ENCODE peak calls at places on chromosomes 6 and 20, in seven cellular contexts. F, P, O, E, I, V and D are unnamed samples.

GRCh38 chr20:20824924-20825584 is 112.6 kb upstream of the RALGAPA2 start:
- DNase-seq in F (peak; percentile 27), P (peak; percentile 69), O (peak; percentile 71), E (no peak), I (peak; percentile 79), V (no peak), D (peak; percentile 17)

GRCh38 chr6:146847426-146847825 is 248.7 kb downstream of the ADGB start:
- DNase-seq in F (no peak), P (no peak), O (no peak), E (no peak), I (no peak), V (no peak), D (no peak)

GRCh38 chr20:46219920-46220319 is 88.4 kb downstream of the CDH22 start:
- DNase-seq in F (no peak), P (no peak), O (no peak), E (no peak), I (no peak), V (no peak), D (no peak)

GRCh38 chr20:18304618-18305017 is 16.3 kb downstream of the ZNF133 start:
- DNase-seq in F (no peak), P (no peak), O (no peak), E (no peak), I (no peak), V (no peak), D (no peak)

GRCh38 chr6:41442800-41443501 is 103.2 kb upstream of the FOXP4 start:
- DNase-seq in F (no peak), P (peak; percentile 92), O (peak; percentile 89), E (peak; percentile 50), I (peak; percentile 80), V (no peak), D (no peak)

GRCh38 chr6:53014034-53014433 is 18.9 kb upstream of the GSTA4 start:
- DNase-seq in F (no peak), P (no peak), O (no peak), E (no peak), I (no peak), V (no peak), D (no peak)

GRCh38 chr20:17059465-17059864 is 167.4 kb upstream of the PCSK2 start:
- DNase-seq in F (no peak), P (no peak), O (no peak), E (no peak), I (no peak), V (no peak), D (no peak)

GRCh38 chr6:148761532-148761951 is 14.7 kb downstream of the UST start:
- DNase-seq in F (peak; percentile 35), P (peak; percentile 13), O (no peak), E (no peak), I (peak; percentile 52), V (peak; percentile 80), D (peak; percentile 54)

GRCh38 chr6:42125663-42126062 is 16.8 kb downstream of the C6orf132 start:
- DNase-seq in F (no peak), P (no peak), O (no peak), E (no peak), I (no peak), V (no peak), D (no peak)

GRCh38 chr6:26199057-26199772 is 112.0 kb downstream of the HFE start:
- DNase-seq in F (peak; percentile 94), P (peak; percentile 87), O (peak; percentile 75), E (no peak), I (peak; percentile 65), V (peak; percentile 79), D (peak; percentile 58)

GRCh38 chr20:48198951-48199431 is 413.7 kb upstream of the SULF2 start:
- DNase-seq in F (no peak), P (no peak), O (no peak), E (no peak), I (peak; percentile 8), V (no peak), D (no peak)

GRCh38 chr20:63627129-63627699 is 313 bp upstream of the GMEB2 start:
- DNase-seq in F (peak; percentile 97), P (peak; percentile 97), O (peak; percentile 91), E (peak; percentile 90), I (peak; percentile 98), V (peak; percentile 92), D (peak; percentile 91)

GRCh38 chr6:5107332-5107731 is 22.2 kb downstream of the PPP1R3G start:
- DNase-seq in F (no peak), P (no peak), O (no peak), E (no peak), I (no peak), V (no peak), D (no peak)

GRCh38 chr6:109055771-109056235 is 38.8 kb downstream of the SESN1 start:
- DNase-seq in F (no peak), P (no peak), O (no peak), E (no peak), I (no peak), V (no peak), D (no peak)

GRCh38 chr6:77620290-77620882 is 32.5 kb upstream of the MEI4 start:
- DNase-seq in F (no peak), P (peak; percentile 28), O (peak; percentile 33), E (no peak), I (no peak), V (no peak), D (no peak)

GRCh38 chr6:36241728-36242127 is 28.1 kb upstream of the PNPLA1 start:
- DNase-seq in F (no peak), P (no peak), O (no peak), E (no peak), I (no peak), V (no peak), D (no peak)

GRCh38 chr20:44071057-44071456 is 115.9 kb downstream of the JPH2 start:
- DNase-seq in F (no peak), P (no peak), O (no peak), E (no peak), I (no peak), V (no peak), D (no peak)

GRCh38 chr6:43491750-43492661 is 14.6 kb downstream of the TJAP1 start:
- DNase-seq in F (no peak), P (no peak), O (no peak), E (peak; percentile 80), I (peak; percentile 95), V (no peak), D (no peak)

GRCh38 chr20:8854566-8854965 is 214.3 kb upstream of the PLCB4 start:
- DNase-seq in F (no peak), P (peak; percentile 5), O (no peak), E (no peak), I (peak; percentile 76), V (no peak), D (no peak)

GRCh38 chr20:21557246-21557982 is 43.5 kb upstream of the NKX2-2 start:
- DNase-seq in F (peak; percentile 66), P (no peak), O (no peak), E (no peak), I (no peak), V (peak; percentile 70), D (peak; percentile 4)

GRCh38 chr6:129402244-129402643 is 307.7 kb downstream of the ARHGAP18 start:
- DNase-seq in F (no peak), P (no peak), O (no peak), E (no peak), I (no peak), V (no peak), D (no peak)

GRCh38 chr20:41395669-41396664 is 29.3 kb upstream of the EMILIN3 start:
- DNase-seq in F (no peak), P (no peak), O (peak; percentile 55), E (no peak), I (no peak), V (no peak), D (no peak)

GRCh38 chr6:53598584-53598983 is 53.7 kb upstream of the GCLC start:
- DNase-seq in F (no peak), P (peak; percentile 18), O (no peak), E (no peak), I (no peak), V (no peak), D (no peak)

GRCh38 chr6:43054206-43054943 is 724 bp upstream of the CUL7 start:
- DNase-seq in F (no peak), P (no peak), O (peak; percentile 36), E (no peak), I (no peak), V (no peak), D (no peak)

GRCh38 chr6:170316071-170316470 is 9.5 kb downstream of the FAM120B start:
- DNase-seq in F (no peak), P (no peak), O (no peak), E (no peak), I (no peak), V (no peak), D (no peak)
- H3K4me1 ChIP-seq in F (peaks cover 4% of the 10 kb centered on the region), P (peaks cover 20% of the 10 kb centered on the region), O (peaks cover 5% of the 10 kb centered on the region), E (no peaks in the 10 kb centered on the region), I (peaks cover 45% of the 10 kb centered on the region), V (peaks cover 21% of the 10 kb centered on the region), D (no peaks in the 10 kb centered on the region)

DNA sequence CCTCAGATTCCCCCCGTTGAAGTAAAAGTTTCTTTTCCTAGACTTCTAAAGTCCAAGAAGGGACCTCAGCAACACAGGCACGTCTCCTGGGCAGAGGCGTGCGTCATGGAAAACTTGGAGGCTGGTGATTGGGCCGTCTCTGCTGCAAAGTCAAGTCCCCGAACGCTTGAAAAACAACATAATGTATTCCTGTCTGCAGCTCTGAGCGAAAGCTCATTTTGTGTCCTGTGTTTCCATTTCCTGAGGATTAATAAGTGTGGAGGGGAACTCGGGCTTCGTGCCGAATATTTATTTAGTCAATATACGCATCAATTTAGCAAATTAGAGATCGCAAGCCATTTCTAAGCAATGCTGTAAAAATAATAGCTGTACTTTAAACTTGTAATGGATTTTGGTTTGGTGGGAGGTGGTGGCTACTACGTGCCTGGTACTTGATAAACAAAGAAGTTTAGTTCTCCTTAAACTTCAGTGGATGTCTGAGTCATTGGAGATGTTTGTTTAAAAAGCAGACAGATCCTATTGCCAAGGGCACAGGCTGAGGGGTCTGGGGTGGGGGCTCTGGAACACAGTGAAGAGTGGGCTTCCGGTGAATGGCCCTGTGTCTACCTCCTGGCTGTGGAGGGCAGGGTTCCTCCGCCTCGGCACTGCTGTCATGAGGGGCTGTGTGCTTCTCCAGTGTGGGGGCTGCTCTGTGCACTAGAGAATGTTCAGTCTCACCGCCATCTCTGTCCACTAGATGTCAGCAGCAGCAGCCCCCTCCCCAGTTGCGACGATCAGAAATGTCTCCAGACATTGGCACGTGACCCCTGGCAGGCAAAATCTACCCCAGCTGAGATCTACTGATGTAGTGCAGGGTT is 21.8 kb downstream of the PCK1 start:
- DNase-seq in F (no peak), P (peak; percentile 54), O (peak; percentile 55), E (no peak), I (no peak), V (no peak), D (no peak)
- H3K4me1 ChIP-seq in F (no peaks in the 10 kb centered on the region), P (no peaks in the 10 kb centered on the region), O (no peaks in the 10 kb centered on the region), E (no peaks in the 10 kb centered on the region), I (no peaks in the 10 kb centered on the region), V (no peaks in the 10 kb centered on the region), D (no peaks in the 10 kb centered on the region)

DNA sequence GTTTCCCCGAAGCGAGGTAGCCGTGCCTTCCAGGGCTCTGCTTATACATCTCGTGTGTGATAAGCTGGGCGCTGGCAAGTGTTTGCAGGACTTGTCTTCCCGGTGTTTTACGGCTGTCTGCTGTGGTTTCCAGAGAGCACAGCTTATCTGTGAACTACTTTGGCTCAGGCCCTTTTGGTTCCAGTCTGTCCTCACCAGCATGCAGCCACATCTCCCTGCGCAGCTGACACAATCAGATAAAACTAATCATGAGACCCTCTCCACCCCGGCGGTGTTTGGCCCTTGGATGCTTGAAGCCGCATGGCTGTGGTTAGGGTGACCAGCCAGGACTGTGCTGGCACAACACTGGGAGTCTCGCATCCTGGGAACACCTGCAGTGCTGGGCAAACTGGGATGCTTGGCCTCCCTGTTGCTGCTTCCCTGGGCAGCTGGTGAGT is 241.8 kb upstream of the FOXQ1 start:
- DNase-seq in F (no peak), P (peak; percentile 74), O (no peak), E (no peak), I (no peak), V (no peak), D (no peak)
- H3K4me1 ChIP-seq in F (no peaks in the 10 kb centered on the region), P (peaks cover 21% of the 10 kb centered on the region), O (no peaks in the 10 kb centered on the region), E (no peaks in the 10 kb centered on the region), I (no peaks in the 10 kb centered on the region), V (no peaks in the 10 kb centered on the region), D (no peaks in the 10 kb centered on the region)

GRCh38 chr6:156852147-156852857 is 75.1 kb downstream of the ARID1B start:
- DNase-seq in F (no peak), P (no peak), O (no peak), E (no peak), I (no peak), V (no peak), D (no peak)
- H3K4me1 ChIP-seq in F (peaks cover 55% of the 10 kb centered on the region), P (peaks cover 60% of the 10 kb centered on the region), O (peaks cover 12% of the 10 kb centered on the region), E (no peaks in the 10 kb centered on the region), I (peaks cover 86% of the 10 kb centered on the region), V (peaks cover 98% of the 10 kb centered on the region), D (peaks cover 6% of the 10 kb centered on the region)